ENCODE peak calls at places on chromosomes 7 and 10, in eight cellular contexts. J is endodermal cell; U is AG04449; Z is gastrocnemius medialis; B is CD4-positive, alpha-beta T cell; E is A673; L is neural crest cell; N is fibroblast of pulmonary artery. I is an unnamed sample.

GRCh38 chr7:51135576-51135975 is 181.0 kb downstream of the COBL start:
- DNase-seq in J (no peak), U (no peak), Z (no peak), B (no peak), E (no peak), L (no peak), N (no peak), I (no peak)

GRCh38 chr10:124943301-124944092 is 1.6 kb downstream of the ZRANB1 start:
- DNase-seq in J (no peak), U (peak; percentile 58), Z (no peak), B (no peak), E (no peak), L (no peak), N (peak; percentile 74), I (peak; percentile 87)

GRCh38 chr7:76372984-76373833 is 14.4 kb upstream of the YWHAG start:
- DNase-seq in J (no peak), U (no peak), Z (no peak), B (no peak), E (no peak), L (no peak), N (peak; percentile 80), I (peak; percentile 78)

GRCh38 chr7:70523626-70524351 is 608.2 kb upstream of the GALNT17 start:
- DNase-seq in J (no peak), U (no peak), Z (no peak), B (no peak), E (no peak), L (no peak), N (no peak), I (no peak)

GRCh38 chr7:137985253-137985896 is 16.5 kb downstream of the CREB3L2 start:
- DNase-seq in J (no peak), U (no peak), Z (no peak), B (no peak), E (no peak), L (no peak), N (peak; percentile 41), I (no peak)

GRCh38 chr7:11710392-11710791 is 121.6 kb downstream of the THSD7A start:
- DNase-seq in J (no peak), U (no peak), Z (no peak), B (no peak), E (no peak), L (no peak), N (no peak), I (no peak)

GRCh38 chr7:140312141-140312846 is 86.0 kb downstream of the SLC37A3 start:
- DNase-seq in J (no peak), U (no peak), Z (no peak), B (no peak), E (no peak), L (no peak), N (no peak), I (no peak)

GRCh38 chr7:50676079-50676478 is 106.6 kb downstream of the GRB10 start:
- DNase-seq in J (peak; percentile 24), U (no peak), Z (no peak), B (no peak), E (no peak), L (no peak), N (no peak), I (no peak)

GRCh38 chr7:4100148-4100547 is 581.9 kb upstream of the FOXK1 start:
- DNase-seq in J (no peak), U (no peak), Z (no peak), B (no peak), E (no peak), L (no peak), N (no peak), I (no peak)

GRCh38 chr7:964401-965231 is 10.1 kb upstream of the ADAP1 start:
- DNase-seq in J (peak; percentile 78), U (no peak), Z (peak; percentile 63), B (no peak), E (peak; percentile 87), L (no peak), N (peak; percentile 60), I (peak; percentile 20)

GRCh38 chr7:66050990-66051424 is 24.6 kb upstream of the ASL start:
- DNase-seq in J (no peak), U (peak; percentile 95), Z (no peak), B (no peak), E (peak; percentile 42), L (no peak), N (peak; percentile 98), I (peak; percentile 89)

GRCh38 chr7:90262438-90262837 is 17.5 kb downstream of the CFAP69 start:
- DNase-seq in J (no peak), U (no peak), Z (no peak), B (no peak), E (peak; percentile 65), L (no peak), N (peak; percentile 70), I (peak; percentile 50)

GRCh38 chr7:159192013-159192412 is 47.3 kb upstream of the VIPR2 start:
- DNase-seq in J (no peak), U (no peak), Z (no peak), B (no peak), E (no peak), L (no peak), N (no peak), I (no peak)

GRCh38 chr10:99562631-99563030 is 29.9 kb downstream of the NKX2-3 start:
- DNase-seq in J (no peak), U (no peak), Z (no peak), B (no peak), E (no peak), L (no peak), N (no peak), I (no peak)

GRCh38 chr7:132394283-132395003 is 181.8 kb downstream of the PLXNA4 start:
- DNase-seq in J (peak; percentile 61), U (no peak), Z (no peak), B (no peak), E (no peak), L (no peak), N (peak; percentile 36), I (no peak)

GRCh38 chr10:77409697-77410471 is 227.7 kb downstream of the KCNMA1 start:
- DNase-seq in J (no peak), U (no peak), Z (peak; percentile 33), B (no peak), E (no peak), L (no peak), N (no peak), I (no peak)

GRCh38 chr7:148277042-148277660 is 313.4 kb upstream of the C7orf33 start:
- DNase-seq in J (no peak), U (no peak), Z (no peak), B (no peak), E (no peak), L (no peak), N (no peak), I (no peak)

GRCh38 chr7:118573065-118573464 is 348.6 kb downstream of the ANKRD7 start:
- DNase-seq in J (no peak), U (no peak), Z (peak; percentile 48), B (no peak), E (no peak), L (no peak), N (no peak), I (no peak)

GRCh38 chr7:8536431-8536830 is 103.0 kb downstream of the NXPH1 start:
- DNase-seq in J (no peak), U (no peak), Z (no peak), B (no peak), E (no peak), L (no peak), N (no peak), I (no peak)

GRCh38 chr7:29494350-29494749 is 69.3 kb upstream of the PRR15 start:
- DNase-seq in J (no peak), U (peak; percentile 29), Z (no peak), B (no peak), E (no peak), L (no peak), N (peak; percentile 91), I (peak; percentile 55)

GRCh38 chr7:20783131-20783715 is 3.5 kb downstream of the SP8 start:
- DNase-seq in J (peak; percentile 55), U (no peak), Z (no peak), B (no peak), E (no peak), L (no peak), N (no peak), I (no peak)

GRCh38 chr10:129525408-129525807 is 58.4 kb downstream of the MGMT start:
- DNase-seq in J (no peak), U (no peak), Z (no peak), B (no peak), E (no peak), L (no peak), N (peak; percentile 76), I (peak; percentile 42)

GRCh38 chr10:117419921-117420320 is 44.7 kb upstream of the PDZD8 start:
- DNase-seq in J (no peak), U (no peak), Z (no peak), B (no peak), E (no peak), L (no peak), N (no peak), I (peak; percentile 55)
- TF ChIP-seq CTCF in J (peak; percentile 60), U (no peak), Z (no peak), B (no peak), E (no peak), L (no peak), N (no peak), I (peak; percentile 23)

DNA sequence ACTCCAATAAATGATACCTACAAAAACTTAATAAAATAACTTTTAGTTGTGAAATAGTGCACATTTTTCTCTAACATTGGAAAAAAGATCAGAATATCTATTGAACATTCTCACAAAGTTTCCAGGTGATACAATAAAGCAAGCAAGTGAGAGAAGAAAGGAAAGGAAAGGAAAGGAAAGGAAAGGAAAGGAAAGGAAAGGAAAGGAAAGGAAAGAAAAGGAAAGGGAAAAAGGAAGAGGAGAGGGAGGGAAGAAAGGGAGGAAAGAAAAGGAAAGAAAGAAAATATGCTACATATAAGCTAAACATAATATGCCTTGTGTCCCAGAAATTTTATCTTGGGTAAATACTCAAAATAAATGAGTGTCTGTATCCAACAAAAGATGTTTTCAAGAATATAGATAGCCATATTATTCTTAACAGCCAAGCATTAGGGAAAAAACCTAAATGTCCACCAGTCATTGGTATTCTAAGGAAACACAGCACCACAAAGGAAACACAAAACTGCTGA is 510.2 kb upstream of the ZWINT start:
- DNase-seq in J (no peak), U (no peak), Z (no peak), B (no peak), E (no peak), L (no peak), N (no peak), I (no peak)
- TF ChIP-seq CTCF in J (no peak), U (no peak), Z (no peak), B (no peak), E (no peak), L (no peak), N (no peak), I (no peak)

DNA sequence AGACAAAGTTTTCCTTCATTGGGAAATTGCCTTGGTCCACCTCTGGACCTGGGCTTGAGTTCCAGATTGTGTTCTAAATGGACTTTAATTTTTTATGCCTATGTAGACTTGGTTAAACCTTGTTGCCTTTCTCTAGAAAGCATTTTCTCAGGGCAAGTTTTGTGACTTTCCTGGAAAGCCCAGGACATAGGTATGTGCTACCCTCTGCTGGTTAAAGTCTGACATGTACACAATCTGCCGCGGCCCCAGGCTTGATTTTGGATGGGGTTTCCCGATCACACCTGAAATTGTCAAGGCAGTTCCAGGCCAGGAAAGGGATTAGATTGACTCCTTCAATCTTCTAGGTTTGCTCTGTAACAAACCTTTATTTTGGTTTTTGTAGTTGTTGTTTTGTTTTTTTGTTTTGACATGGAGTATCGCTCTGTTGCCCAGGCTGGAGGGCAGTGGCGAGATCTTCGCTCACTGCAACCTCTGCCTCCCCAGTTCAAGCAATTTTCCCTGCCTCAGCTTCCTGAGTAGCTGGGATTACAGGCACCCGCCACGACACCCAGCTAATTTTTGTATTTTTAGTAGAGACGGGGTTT is 14.1 kb upstream of the AKR1B10 start:
- DNase-seq in J (peak; percentile 85), U (no peak), Z (peak; percentile 34), B (no peak), E (peak; percentile 58), L (peak; percentile 32), N (peak; percentile 75), I (peak; percentile 39)
- TF ChIP-seq CTCF in J (peak; percentile 85), U (peak; percentile 69), Z (peak; percentile 74), B (peak; percentile 37), E (peak; percentile 73), L (peak; percentile 77), N (peak; percentile 77), I (peak; percentile 90)

GRCh38 chr7:78762625-78763024 is 690.8 kb downstream of the MAGI2 start:
- DNase-seq in J (no peak), U (no peak), Z (no peak), B (no peak), E (no peak), L (no peak), N (no peak), I (no peak)
- TF ChIP-seq CTCF in J (no peak), U (no peak), Z (no peak), B (no peak), E (no peak), L (no peak), N (no peak), I (no peak)